ENCODE peak calls at places on chromosomes 4 and X, in ten cellular contexts. One of them, this sample, is unnamed.

GRCh38 chrX:150429577-150429976 is 66.5 kb downstream of the MAMLD1 start:
- DNase-seq in spleen: no peak
- DNase-seq in heart left ventricle: no peak
- DNase-seq in transverse colon: no peak
- DNase-seq in uterus: no peak
- DNase-seq in left lung: no peak
- DNase-seq in thoracic aorta: no peak
- DNase-seq in ovary: no peak
- DNase-seq in upper lobe of left lung: no peak
- DNase-seq in cardiac fibroblast: peak; percentile 80
- DNase-seq in this sample: no peak

GRCh38 chr4:675036-675804 is 878 bp downstream of the MYL5 start:
- DNase-seq in spleen: peak; percentile 90
- DNase-seq in heart left ventricle: peak; percentile 44
- DNase-seq in transverse colon: peak; percentile 21
- DNase-seq in uterus: no peak
- DNase-seq in left lung: no peak
- DNase-seq in thoracic aorta: no peak
- DNase-seq in ovary: peak; percentile 62
- DNase-seq in upper lobe of left lung: peak; percentile 82
- DNase-seq in cardiac fibroblast: no peak
- DNase-seq in this sample: no peak

GRCh38 chr4:119581480-119581879 is 47.1 kb downstream of the PDE5A start:
- DNase-seq in spleen: no peak
- DNase-seq in heart left ventricle: no peak
- DNase-seq in transverse colon: no peak
- DNase-seq in uterus: no peak
- DNase-seq in left lung: no peak
- DNase-seq in thoracic aorta: no peak
- DNase-seq in ovary: no peak
- DNase-seq in upper lobe of left lung: no peak
- DNase-seq in cardiac fibroblast: no peak
- DNase-seq in this sample: no peak

GRCh38 chrX:40108959-40109287 is 11.2 kb upstream of the BCOR start:
- DNase-seq in spleen: peak; percentile 88
- DNase-seq in heart left ventricle: peak; percentile 84
- DNase-seq in transverse colon: peak; percentile 84
- DNase-seq in uterus: peak; percentile 82
- DNase-seq in left lung: peak; percentile 77
- DNase-seq in thoracic aorta: no peak
- DNase-seq in ovary: peak; percentile 85
- DNase-seq in upper lobe of left lung: peak; percentile 95
- DNase-seq in cardiac fibroblast: peak; percentile 78
- DNase-seq in this sample: no peak

GRCh38 chrX:19889582-19890342 is 2.4 kb upstream of the SH3KBP1 start:
- DNase-seq in spleen: no peak
- DNase-seq in heart left ventricle: no peak
- DNase-seq in transverse colon: peak; percentile 17
- DNase-seq in uterus: no peak
- DNase-seq in left lung: no peak
- DNase-seq in thoracic aorta: no peak
- DNase-seq in ovary: no peak
- DNase-seq in upper lobe of left lung: no peak
- DNase-seq in cardiac fibroblast: peak; percentile 87
- DNase-seq in this sample: peak; percentile 70

GRCh38 chrX:75596178-75596577 is 73.3 kb upstream of the ZDHHC15 start:
- DNase-seq in spleen: no peak
- DNase-seq in heart left ventricle: peak; percentile 42
- DNase-seq in transverse colon: no peak
- DNase-seq in uterus: no peak
- DNase-seq in left lung: no peak
- DNase-seq in thoracic aorta: peak; percentile 7
- DNase-seq in ovary: no peak
- DNase-seq in upper lobe of left lung: no peak
- DNase-seq in cardiac fibroblast: peak; percentile 2
- DNase-seq in this sample: no peak

GRCh38 chrX:63350551-63350950 is 581 bp downstream of the SPIN4 start:
- DNase-seq in spleen: peak; percentile 75
- DNase-seq in heart left ventricle: no peak
- DNase-seq in transverse colon: peak; percentile 36
- DNase-seq in uterus: peak; percentile 18
- DNase-seq in left lung: peak; percentile 33
- DNase-seq in thoracic aorta: no peak
- DNase-seq in ovary: peak; percentile 38
- DNase-seq in upper lobe of left lung: no peak
- DNase-seq in cardiac fibroblast: no peak
- DNase-seq in this sample: no peak

GRCh38 chr4:86615501-86615900 is 21.4 kb downstream of the PTPN13 start:
- DNase-seq in spleen: no peak
- DNase-seq in heart left ventricle: no peak
- DNase-seq in transverse colon: no peak
- DNase-seq in uterus: no peak
- DNase-seq in left lung: no peak
- DNase-seq in thoracic aorta: no peak
- DNase-seq in ovary: no peak
- DNase-seq in upper lobe of left lung: no peak
- DNase-seq in cardiac fibroblast: no peak
- DNase-seq in this sample: no peak

GRCh38 chr4:53905935-53906377 is 158.4 kb downstream of the CHIC2 start:
- DNase-seq in spleen: no peak
- DNase-seq in heart left ventricle: peak; percentile 37
- DNase-seq in transverse colon: peak; percentile 26
- DNase-seq in uterus: peak; percentile 39
- DNase-seq in left lung: no peak
- DNase-seq in thoracic aorta: no peak
- DNase-seq in ovary: peak; percentile 50
- DNase-seq in upper lobe of left lung: no peak
- DNase-seq in cardiac fibroblast: peak; percentile 79
- DNase-seq in this sample: no peak

GRCh38 chr4:100278567-100278966 is 88.3 kb upstream of the DDIT4L start:
- DNase-seq in spleen: no peak
- DNase-seq in heart left ventricle: no peak
- DNase-seq in transverse colon: no peak
- DNase-seq in uterus: no peak
- DNase-seq in left lung: no peak
- DNase-seq in thoracic aorta: no peak
- DNase-seq in ovary: no peak
- DNase-seq in upper lobe of left lung: no peak
- DNase-seq in cardiac fibroblast: no peak
- DNase-seq in this sample: no peak

DNA sequence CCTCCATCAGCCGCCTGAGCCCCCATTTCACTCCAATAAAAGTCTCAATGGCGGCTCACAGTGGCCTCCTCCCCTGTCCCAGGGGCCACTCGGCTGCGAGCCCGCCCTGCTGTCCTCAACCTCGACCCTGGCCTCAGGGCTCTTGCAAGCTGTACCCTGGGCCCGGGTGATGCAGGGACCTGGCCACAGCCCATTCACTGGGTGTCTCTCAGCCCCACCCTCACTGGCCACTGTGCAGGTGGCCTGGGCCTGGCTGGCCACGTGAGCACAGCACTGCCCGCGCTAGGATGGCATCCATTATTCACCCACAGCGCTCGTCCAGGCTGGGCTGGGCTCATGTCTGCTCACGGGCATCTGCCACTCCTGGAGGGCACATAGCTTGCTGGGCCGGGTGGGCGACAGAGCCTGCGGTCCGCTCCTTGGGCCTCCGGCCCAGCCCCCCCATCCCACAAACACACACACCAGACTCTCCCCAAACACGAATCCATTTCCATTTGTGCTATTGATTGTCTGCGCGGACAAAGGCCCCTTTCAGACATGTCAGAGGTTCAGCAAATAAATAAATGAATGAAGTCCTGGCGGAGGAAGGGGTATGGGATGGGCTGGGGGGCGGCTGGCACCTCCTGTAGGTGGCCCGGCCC is 16.5 kb upstream of the FGFR3 start:
- DNase-seq in spleen: no peak
- DNase-seq in heart left ventricle: no peak
- DNase-seq in transverse colon: no peak
- DNase-seq in uterus: no peak
- DNase-seq in left lung: no peak
- DNase-seq in thoracic aorta: no peak
- DNase-seq in ovary: no peak
- DNase-seq in upper lobe of left lung: no peak
- DNase-seq in cardiac fibroblast: no peak
- DNase-seq in this sample: no peak
- H3K4me3 ChIP-seq in spleen: no peak overlapping the region
- H3K4me3 ChIP-seq in heart left ventricle: no peak overlapping the region
- H3K4me3 ChIP-seq in transverse colon: no peak overlapping the region
- H3K4me3 ChIP-seq in uterus: no peak overlapping the region
- H3K4me3 ChIP-seq in left lung: no peak overlapping the region
- H3K4me3 ChIP-seq in thoracic aorta: no peak overlapping the region
- H3K4me3 ChIP-seq in ovary: no peak overlapping the region
- H3K4me3 ChIP-seq in upper lobe of left lung: no peak overlapping the region
- H3K4me3 ChIP-seq in cardiac fibroblast: no peak overlapping the region
- H3K4me3 ChIP-seq in this sample: no peak overlapping the region

GRCh38 chrX:28178206-28178605 is 197.0 kb upstream of the DCAF8L1 start:
- DNase-seq in spleen: no peak
- DNase-seq in heart left ventricle: no peak
- DNase-seq in transverse colon: no peak
- DNase-seq in uterus: no peak
- DNase-seq in left lung: no peak
- DNase-seq in thoracic aorta: no peak
- DNase-seq in ovary: no peak
- DNase-seq in upper lobe of left lung: no peak
- DNase-seq in cardiac fibroblast: no peak
- DNase-seq in this sample: no peak

GRCh38 chrX:28177202-28177601 is 196.0 kb upstream of the DCAF8L1 start:
- DNase-seq in spleen: no peak
- DNase-seq in heart left ventricle: no peak
- DNase-seq in transverse colon: peak; percentile 25
- DNase-seq in uterus: no peak
- DNase-seq in left lung: no peak
- DNase-seq in thoracic aorta: no peak
- DNase-seq in ovary: no peak
- DNase-seq in upper lobe of left lung: no peak
- DNase-seq in cardiac fibroblast: peak; percentile 0
- DNase-seq in this sample: no peak
- TF ChIP-seq CTCF in spleen: no peak
- TF ChIP-seq CTCF in heart left ventricle: no peak
- TF ChIP-seq CTCF in transverse colon: peak; percentile 10
- TF ChIP-seq CTCF in uterus: no peak
- TF ChIP-seq CTCF in left lung: no peak
- TF ChIP-seq CTCF in thoracic aorta: no peak
- TF ChIP-seq CTCF in ovary: no peak
- TF ChIP-seq CTCF in upper lobe of left lung: no peak
- TF ChIP-seq CTCF in cardiac fibroblast: peak; percentile 9
- TF ChIP-seq CTCF in this sample: peak; percentile 34

DNA sequence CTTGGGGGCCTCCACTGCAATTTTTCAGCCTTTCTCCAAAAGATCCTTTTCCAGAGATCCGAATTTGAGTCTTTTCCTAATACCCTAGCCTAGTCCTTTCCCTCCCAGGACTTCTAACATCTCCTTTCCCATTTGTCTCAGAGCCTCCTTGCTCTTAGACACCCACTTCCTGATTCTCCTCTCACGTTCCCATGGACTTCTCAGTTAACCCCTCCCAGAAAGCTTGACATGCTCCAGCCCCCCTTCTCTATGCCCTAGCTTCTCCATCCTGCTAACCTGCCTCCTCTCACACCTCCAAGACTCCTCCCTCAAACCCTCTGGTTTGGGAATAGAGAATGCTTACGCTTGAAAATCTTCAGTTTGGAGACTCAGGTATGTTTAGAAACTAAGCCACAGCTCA is 2.5 kb downstream of the UBA1 start:
- DNase-seq in spleen: no peak
- DNase-seq in heart left ventricle: no peak
- DNase-seq in transverse colon: no peak
- DNase-seq in uterus: no peak
- DNase-seq in left lung: no peak
- DNase-seq in thoracic aorta: no peak
- DNase-seq in ovary: no peak
- DNase-seq in upper lobe of left lung: no peak
- DNase-seq in cardiac fibroblast: no peak
- DNase-seq in this sample: no peak
- H3K4me3 ChIP-seq in spleen: peak overlapping the region; percentile 94
- H3K4me3 ChIP-seq in heart left ventricle: no peak overlapping the region
- H3K4me3 ChIP-seq in transverse colon: no peak overlapping the region
- H3K4me3 ChIP-seq in uterus: no peak overlapping the region
- H3K4me3 ChIP-seq in left lung: no peak overlapping the region
- H3K4me3 ChIP-seq in thoracic aorta: peak overlapping the region; percentile 90
- H3K4me3 ChIP-seq in ovary: peak overlapping the region; percentile 7
- H3K4me3 ChIP-seq in upper lobe of left lung: no peak overlapping the region
- H3K4me3 ChIP-seq in cardiac fibroblast: no peak overlapping the region
- H3K4me3 ChIP-seq in this sample: no peak overlapping the region

DNA sequence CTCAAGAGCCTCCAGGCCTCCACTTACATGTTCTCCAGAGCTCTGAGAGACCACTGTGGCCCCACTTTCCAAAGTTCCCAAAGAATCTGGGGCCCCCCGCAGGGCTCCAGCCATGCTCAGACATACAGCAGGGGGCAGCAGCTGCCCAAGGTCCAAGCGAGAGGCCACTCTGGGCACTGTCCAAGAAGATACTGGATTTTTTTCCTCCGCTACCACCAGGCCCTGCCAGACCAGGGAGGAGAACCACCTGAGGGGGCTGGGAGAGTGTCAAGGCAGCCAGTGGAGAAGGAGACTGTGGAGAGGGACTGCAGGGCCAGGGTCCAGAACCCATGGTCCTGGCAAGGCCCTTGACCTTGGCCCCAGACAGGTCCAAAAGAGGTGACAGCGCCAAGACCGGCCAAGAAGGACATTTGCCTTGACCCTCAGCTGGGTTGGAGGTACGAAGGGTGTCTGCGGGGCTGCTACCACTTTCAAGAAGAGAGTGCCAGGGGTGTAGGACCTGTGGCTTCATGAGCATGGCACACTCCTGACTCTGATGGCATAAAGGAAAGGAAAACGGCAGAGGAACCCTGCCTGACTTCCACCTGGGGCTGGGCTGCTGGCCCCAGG is 5.3 kb downstream of the EMD start:
- DNase-seq in spleen: no peak
- DNase-seq in heart left ventricle: no peak
- DNase-seq in transverse colon: no peak
- DNase-seq in uterus: peak; percentile 41
- DNase-seq in left lung: peak; percentile 29
- DNase-seq in thoracic aorta: no peak
- DNase-seq in ovary: peak; percentile 68
- DNase-seq in upper lobe of left lung: no peak
- DNase-seq in cardiac fibroblast: no peak
- DNase-seq in this sample: no peak
- TF ChIP-seq CTCF in spleen: peak; percentile 29
- TF ChIP-seq CTCF in heart left ventricle: peak; percentile 32
- TF ChIP-seq CTCF in transverse colon: no peak
- TF ChIP-seq CTCF in uterus: peak; percentile 41
- TF ChIP-seq CTCF in left lung: no peak
- TF ChIP-seq CTCF in thoracic aorta: no peak
- TF ChIP-seq CTCF in ovary: peak; percentile 40
- TF ChIP-seq CTCF in upper lobe of left lung: no peak
- TF ChIP-seq CTCF in cardiac fibroblast: peak; percentile 42
- TF ChIP-seq CTCF in this sample: no peak

This sample was measured in RWPE2.